ENCODE peak calls at places on chromosomes 12 and 14, in eight cellular contexts. M is endothelial cell of umbilical vein, T is HepG2, E is sigmoid colon, C is GM12892, Q is HCT116, J is stomach, S is upper lobe of left lung. N is an unnamed sample.

GRCh38 chr14:31527087-31527486 is 34.1 kb upstream of the NUBPL start:
- DNase-seq in T (no peak), C (no peak), S (no peak), Q (no peak), E (no peak), J (no peak), M (no peak), N (no peak)

GRCh38 chr12:88468546-88468945 is 111.7 kb downstream of the KITLG start:
- DNase-seq in C (no peak), T (no peak), J (no peak), E (no peak), S (no peak), M (no peak), Q (no peak), N (no peak)

GRCh38 chr14:80930836-80931389 is 10.6 kb downstream of the CEP128 start:
- DNase-seq in M (no peak), S (no peak), E (no peak), C (no peak), T (no peak), J (no peak), Q (no peak), N (peak; percentile 33)

GRCh38 chr12:113070117-113070906 is 13.8 kb downstream of the DTX1 start:
- DNase-seq in S (no peak), Q (no peak), T (no peak), J (no peak), C (peak; percentile 70), M (no peak), E (no peak), N (peak; percentile 44)

GRCh38 chr12:12975322-12976077 is 23.5 kb upstream of the GPRC5D start:
- DNase-seq in T (peak; percentile 41), C (no peak), S (peak; percentile 33), J (peak; percentile 46), E (no peak), Q (peak; percentile 29), M (peak; percentile 69), N (peak; percentile 63)

GRCh38 chr12:119693006-119693405 is 25.1 kb downstream of the PRKAB1 start:
- DNase-seq in T (no peak), C (no peak), J (peak; percentile 84), S (peak; percentile 63), M (peak; percentile 95), E (no peak), Q (no peak), N (peak; percentile 80)

GRCh38 chr12:65892905-65893304 is 68.6 kb downstream of the HMGA2 start:
- DNase-seq in S (no peak), T (no peak), Q (no peak), M (peak; percentile 79), J (no peak), C (no peak), E (no peak), N (no peak)

GRCh38 chr14:95993768-95994592 is 45.2 kb upstream of the C14orf132 start:
- DNase-seq in M (peak; percentile 40), C (no peak), Q (peak; percentile 43), S (no peak), J (no peak), E (no peak), T (peak; percentile 39), N (no peak)

GRCh38 chr12:107126688-107127481 is 33.5 kb upstream of the CRY1 start:
- DNase-seq in Q (peak; percentile 4), S (no peak), E (no peak), M (peak; percentile 55), C (no peak), T (no peak), J (no peak), N (no peak)

GRCh38 chr14:70947739-70948138 is 40.5 kb downstream of the PCNX1 start:
- DNase-seq in J (no peak), Q (no peak), M (no peak), C (no peak), T (no peak), S (no peak), E (no peak), N (no peak)

GRCh38 chr12:15543347-15543746 is 221.0 kb downstream of the PTPRO start:
- DNase-seq in J (no peak), E (no peak), M (no peak), C (no peak), Q (no peak), S (no peak), T (no peak), N (no peak)

GRCh38 chr12:14910090-14910915 is 24.6 kb upstream of the MGP start:
- DNase-seq in Q (peak; percentile 55), C (no peak), E (no peak), S (no peak), M (peak; percentile 87), J (no peak), T (no peak), N (no peak)

GRCh38 chr12:68321140-68321539 is 11.0 kb downstream of the MDM1 start:
- DNase-seq in S (no peak), T (no peak), J (no peak), Q (no peak), E (no peak), C (no peak), M (no peak), N (no peak)

GRCh38 chr12:68324531-68324930 is 7.6 kb downstream of the MDM1 start:
- DNase-seq in Q (no peak), M (no peak), T (no peak), C (no peak), E (no peak), J (no peak), S (no peak), N (no peak)

GRCh38 chr12:68317047-68317667 is 15.0 kb downstream of the MDM1 start:
- DNase-seq in C (no peak), S (no peak), Q (peak; percentile 27), T (peak; percentile 35), J (no peak), E (no peak), M (peak; percentile 49), N (peak; percentile 17)

DNA sequence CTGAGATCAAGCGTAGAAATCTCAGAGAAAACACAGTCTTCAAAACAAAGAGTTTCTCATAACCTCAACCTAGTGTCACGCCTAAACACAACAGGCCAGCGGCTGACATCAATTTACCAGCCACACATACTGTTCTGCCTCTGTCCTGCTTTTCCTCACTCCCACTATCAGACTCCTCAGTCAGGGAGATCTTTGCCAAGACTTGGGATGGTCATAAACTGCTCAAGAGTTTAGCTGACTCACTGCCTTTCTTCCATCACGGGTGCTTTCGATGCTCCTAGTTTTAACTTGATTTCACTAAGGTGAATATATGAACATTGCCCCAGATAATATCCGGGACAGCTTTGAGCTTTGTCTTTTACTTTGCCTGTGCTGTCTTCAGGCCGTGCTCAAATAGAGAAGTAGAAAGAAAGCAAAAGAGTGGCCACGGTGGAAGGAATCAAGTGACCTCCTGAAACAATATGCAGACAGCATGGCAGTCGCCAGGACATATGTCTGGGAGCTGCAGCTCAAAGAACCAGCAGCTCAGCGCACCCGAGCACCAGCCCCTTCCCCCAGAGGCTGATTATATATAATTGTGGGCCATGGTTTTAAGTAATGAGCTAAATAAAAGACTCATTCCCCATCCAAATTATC is 12.1 kb downstream of the MDM1 start:
- DNase-seq in S (no peak), T (no peak), C (no peak), Q (no peak), J (no peak), E (peak; percentile 86), M (no peak), N (peak; percentile 13)
- TF ChIP-seq POLR2AphosphoS5 in S (no peak), T (no peak), C (no peak), Q (no peak), J (peak; percentile 27), E (peak; percentile 93), M (no peak), N (peak; percentile 88)

DNA sequence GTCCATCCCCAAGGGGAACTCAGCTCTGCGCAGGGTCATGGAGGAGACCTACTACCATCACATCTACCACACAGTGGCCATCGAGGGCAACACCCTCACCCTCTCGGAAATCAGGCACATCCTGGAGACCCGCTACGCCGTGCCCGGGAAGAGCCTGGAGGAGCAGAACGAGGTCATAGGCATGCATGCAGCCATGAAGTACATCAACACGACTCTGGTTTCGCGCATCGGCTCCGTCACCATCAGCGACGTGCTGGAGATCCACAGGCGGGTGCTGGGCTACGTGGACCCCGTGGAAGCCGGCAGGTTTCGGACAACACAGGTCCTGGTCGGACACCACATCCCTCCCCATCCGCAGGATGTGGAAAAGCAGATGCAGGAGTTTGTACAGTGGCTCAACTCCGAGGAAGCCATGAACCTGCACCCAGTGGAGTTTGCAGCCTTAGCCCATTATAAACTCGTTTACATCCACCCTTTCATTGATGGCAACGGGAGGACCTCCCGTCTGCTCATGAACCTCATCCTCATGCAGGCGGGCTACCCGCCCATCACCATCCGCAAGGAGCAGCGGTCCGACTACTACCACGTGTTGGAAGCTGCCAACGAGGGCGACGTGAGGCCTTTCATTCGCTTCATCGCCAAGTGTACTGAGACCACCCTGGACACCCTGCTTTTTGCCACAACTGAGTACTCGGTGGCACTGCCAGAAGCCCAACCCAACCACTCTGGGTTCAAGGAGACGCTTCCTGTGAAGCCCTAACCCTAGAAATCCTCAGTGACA is 3.8 kb downstream of the FICD start:
- DNase-seq in C (no peak), S (no peak), E (no peak), Q (no peak), J (no peak), M (no peak), T (no peak), N (no peak)
- TF ChIP-seq POLR2A in C (no peak), S (no peak), E (no peak), Q (no peak), J (no peak), M (no peak), T (no peak), N (no peak)

GRCh38 chr12:67649165-67650126 is 901 bp downstream of the DYRK2 start:
- DNase-seq in J (peak; percentile 43), M (peak; percentile 25), C (peak; percentile 38), E (peak; percentile 74), S (peak; percentile 32), Q (no peak), T (no peak), N (peak; percentile 57)

GRCh38 chr12:67650528-67651379 is 2.2 kb downstream of the DYRK2 start:
- DNase-seq in T (no peak), J (no peak), S (no peak), C (no peak), M (peak; percentile 7), E (no peak), Q (no peak), N (peak; percentile 15)

GRCh38 chr12:67650127-67650495 is 1.6 kb downstream of the DYRK2 start:
- DNase-seq in S (no peak), M (peak; percentile 21), T (no peak), J (no peak), Q (no peak), C (no peak), E (no peak), N (no peak)

GRCh38 chr12:67648306-67649164 is at the start of gene DYRK2:
- DNase-seq in E (peak; percentile 90), J (peak; percentile 82), M (peak; percentile 76), C (peak; percentile 71), T (peak; percentile 29), S (peak; percentile 76), Q (peak; percentile 27), N (peak; percentile 85)

DNA sequence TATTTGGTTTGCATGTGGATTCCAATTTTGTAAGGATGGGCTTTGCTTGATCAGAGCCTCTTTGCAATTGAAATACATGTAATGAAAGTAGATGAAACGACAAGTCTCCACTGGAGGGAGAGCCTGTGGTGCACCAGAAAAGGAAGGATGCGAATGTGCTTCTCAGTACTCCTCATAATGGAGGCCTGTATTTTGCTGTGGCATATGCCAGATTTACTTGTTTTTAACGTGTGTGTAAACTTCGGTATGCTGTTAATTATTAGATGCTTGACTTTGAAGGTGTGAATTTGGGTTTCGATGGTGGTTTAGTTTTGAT is 2.8 kb downstream of the DYRK2 start:
- DNase-seq in J (no peak), T (peak; percentile 4), M (peak; percentile 8), S (no peak), C (no peak), Q (no peak), E (no peak), N (peak; percentile 30)
- TF ChIP-seq POLR2AphosphoS5 in J (no peak), T (no peak), M (no peak), S (no peak), C (no peak), Q (no peak), E (no peak), N (no peak)

GRCh38 chr14:89954045-89955021 is at the start of gene EFCAB11:
- DNase-seq in E (peak; percentile 99), M (peak; percentile 100), T (peak; percentile 98), S (peak; percentile 94), C (peak; percentile 75), Q (peak; percentile 97), J (peak; percentile 98), N (peak; percentile 97)
- TF ChIP-seq POLR2A in E (no peak), M (peak; percentile 87), T (peak; percentile 87), S (peak; percentile 45), C (peak; percentile 71), Q (peak; percentile 59), J (no peak), N (peak; percentile 41)

N was measured in transverse colon.